ENCODE peak calls at places on chromosome 17, in five cellular contexts. J is K562, N is HepG2, O is GM12878, C is SK-N-SH. P is an unnamed sample.

GRCh38 chr17:33602981-33603380 is 309.9 kb upstream of the ASIC2 start:
- DNase-seq in J (no peak), N (no peak), O (no peak), C (peak), P (no peak)

GRCh38 chr17:48791128-48792032 is 25.6 kb downstream of the TTLL6 start:
- DNase-seq in J (peak), N (peak), O (peak), C (peak), P (peak)

GRCh38 chr17:36089888-36090836 is at the start of gene CCL3:
- DNase-seq in J (no peak), N (no peak), O (peak), C (no peak), P (no peak)

GRCh38 chr17:56892333-56892732 is 21.5 kb downstream of the TRIM25 start:
- DNase-seq in J (no peak), N (no peak), O (no peak), C (no peak), P (no peak)

GRCh38 chr17:75872434-75873351 is 5.7 kb downstream of the TRIM47 start:
- DNase-seq in J (peak), N (peak), O (no peak), C (peak), P (peak)

GRCh38 chr17:76138234-76138895 is 2.7 kb downstream of the FOXJ1 start:
- DNase-seq in J (no peak), N (peak), O (no peak), C (peak), P (peak)

GRCh38 chr17:16953347-16953746 is 18.6 kb downstream of the TNFRSF13B start:
- DNase-seq in J (no peak), N (no peak), O (no peak), C (no peak), P (no peak)

GRCh38 chr17:70678889-70679288 is 509.6 kb downstream of the KCNJ2 start:
- DNase-seq in J (no peak), N (no peak), O (no peak), C (no peak), P (no peak)

GRCh38 chr17:80265205-80266068 is 4.8 kb downstream of the RNF213 start:
- DNase-seq in J (no peak), N (no peak), O (peak), C (no peak), P (no peak)

GRCh38 chr17:69314246-69315030 is 12.5 kb downstream of the ABCA5 start:
- DNase-seq in J (no peak), N (no peak), O (no peak), C (peak), P (no peak)

GRCh38 chr17:47708312-47708863 is 14.4 kb downstream of the TBKBP1 start:
- DNase-seq in J (no peak), N (no peak), O (no peak), C (no peak), P (no peak)

GRCh38 chr17:48579738-48580543 is 1.8 kb upstream of the HOXB4 start:
- DNase-seq in J (no peak), N (no peak), O (no peak), C (no peak), P (no peak)

GRCh38 chr17:42193216-42194132 is 820 bp downstream of the GHDC start:
- DNase-seq in J (no peak), N (no peak), O (no peak), C (no peak), P (no peak)

GRCh38 chr17:9937901-9938300 is 32.8 kb upstream of the RCVRN start:
- DNase-seq in J (no peak), N (no peak), O (no peak), C (no peak), P (no peak)

GRCh38 chr17:40937384-40937819 is at the start of gene KRT23:
- DNase-seq in J (no peak), N (no peak), O (no peak), C (no peak), P (no peak)

GRCh38 chr17:64626827-64627226 is 35.3 kb downstream of the SMURF2 start:
- DNase-seq in J (no peak), N (no peak), O (no peak), C (no peak), P (no peak)

GRCh38 chr17:5780476-5780875 is 196.2 kb upstream of the NLRP1 start:
- DNase-seq in J (peak), N (no peak), O (no peak), C (no peak), P (no peak)

GRCh38 chr17:5378566-5379207 is 40.8 kb downstream of the NUP88 start:
- DNase-seq in J (no peak), N (no peak), O (no peak), C (no peak), P (no peak)

GRCh38 chr17:7446669-7447068 is 1.8 kb downstream of the CHRNB1 start:
- DNase-seq in J (no peak), N (no peak), O (no peak), C (no peak), P (no peak)

GRCh38 chr17:2111691-2112090 is 56.8 kb downstream of the HIC1 start:
- DNase-seq in J (no peak), N (no peak), O (no peak), C (no peak), P (no peak)

GRCh38 chr17:17508019-17508535 is 11.9 kb upstream of the RASD1 start:
- DNase-seq in J (no peak), N (no peak), O (no peak), C (no peak), P (no peak)

GRCh38 chr17:18261146-18261515 is 669 bp downstream of the MIEF2 start:
- DNase-seq in J (peak), N (peak), O (no peak), C (peak), P (peak)

GRCh38 chr17:42845918-42846593 is 1.7 kb downstream of the AOC2 start:
- DNase-seq in J (no peak), N (no peak), O (no peak), C (no peak), P (no peak)

GRCh38 chr17:43559161-43559816 is 13.1 kb upstream of the ETV4 start:
- DNase-seq in J (no peak), N (peak), O (no peak), C (no peak), P (no peak)

GRCh38 chr17:7374353-7374752 is 6.5 kb upstream of the TNK1 start:
- DNase-seq in J (no peak), N (no peak), O (no peak), C (no peak), P (no peak)

GRCh38 chr17:82083533-82084359 is 14.3 kb downstream of the FASN start:
- DNase-seq in J (no peak), N (no peak), O (no peak), C (no peak), P (no peak)

DNA sequence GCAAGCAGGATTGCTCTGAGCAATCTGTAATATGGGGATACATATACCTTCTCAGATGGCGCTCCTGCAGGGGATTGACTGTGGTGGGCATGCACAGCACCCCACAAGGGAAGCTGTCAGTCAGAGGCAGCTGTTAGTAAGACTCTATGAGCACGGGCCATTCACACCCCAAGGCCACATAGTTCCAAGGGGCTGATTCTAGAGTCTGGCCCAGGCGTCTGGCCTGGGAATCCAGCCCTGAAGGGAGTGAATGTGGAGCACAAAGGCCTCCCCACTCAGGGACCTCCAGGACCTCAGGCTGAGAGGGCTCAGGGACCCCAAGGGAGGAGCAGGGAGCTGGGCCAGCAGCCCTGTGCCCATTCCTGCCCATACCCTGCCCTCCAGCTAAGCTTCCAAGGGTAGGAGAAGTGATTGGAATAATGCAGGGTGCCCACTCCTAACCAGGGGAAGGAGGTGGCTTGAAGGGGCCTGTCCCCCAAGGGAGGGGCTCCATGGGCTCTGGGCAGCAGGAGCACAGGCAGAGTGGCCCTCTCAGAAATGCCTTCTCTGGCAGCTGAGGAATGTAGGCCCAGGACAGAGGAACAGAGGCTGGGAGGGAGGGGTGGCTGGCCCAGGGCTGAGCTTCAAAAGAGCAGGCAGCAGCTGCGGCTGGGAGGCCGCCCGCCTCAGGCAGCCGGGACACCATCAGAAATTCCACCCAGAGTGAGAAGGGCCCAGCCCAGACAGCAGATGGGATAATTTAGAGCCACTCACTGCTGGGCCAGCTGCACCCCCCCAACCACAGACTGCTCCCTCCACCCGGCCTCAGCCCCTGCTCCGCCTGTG is 48.9 kb upstream of the MRPS23 start:
- DNase-seq in J (no peak), N (peak), O (no peak), C (peak), P (no peak)
- TF ChIP-seq SMC3 in J (no peak), N (no peak), O (no peak), C (no peak), P (no peak)

DNA sequence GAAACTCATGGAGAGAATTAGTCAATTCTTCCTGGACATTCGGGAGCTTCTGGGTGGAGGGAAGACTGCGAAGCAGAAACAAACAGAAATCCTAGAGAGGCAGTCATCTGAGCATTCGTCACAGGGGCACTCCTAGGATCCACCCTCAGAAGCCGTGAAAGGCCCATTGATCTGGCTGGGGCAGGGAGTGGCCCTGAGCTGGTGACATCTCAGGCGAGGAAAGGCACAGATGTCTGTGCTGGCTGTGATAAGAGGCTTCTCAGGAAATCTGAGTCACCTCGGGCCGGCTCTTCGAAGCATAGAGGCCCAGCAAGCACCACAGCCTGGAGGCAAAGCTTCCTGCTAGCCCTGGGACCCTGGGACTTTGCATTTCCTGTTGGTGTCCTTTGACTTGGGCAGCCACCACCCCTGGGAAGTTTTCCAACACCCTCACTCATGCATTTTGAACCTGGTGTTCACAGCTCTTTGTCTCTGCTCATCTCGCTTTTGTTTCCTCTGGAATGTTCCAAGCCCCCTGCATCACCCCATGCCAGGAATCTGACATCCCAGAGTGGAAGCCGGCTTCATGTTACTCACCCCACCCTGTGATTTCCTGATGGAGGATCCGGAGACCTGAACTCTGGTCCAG is 23.3 kb upstream of the CDRT4 start:
- DNase-seq in J (peak), N (no peak), O (no peak), C (no peak), P (no peak)
- TF ChIP-seq CHD2 in J (no peak), N (no peak), O (no peak), C (no peak), P (no peak)

GRCh38 chr17:32264140-32264799 is 1.4 kb upstream of the RHBDL3 start:
- DNase-seq in J (no peak), N (no peak), O (no peak), C (no peak), P (peak)

GRCh38 chr17:32265192-32265895 is at the start of gene RHBDL3:
- DNase-seq in J (peak), N (no peak), O (no peak), C (peak), P (peak)

GRCh38 chr17:32265896-32266388 is 310 bp downstream of the RHBDL3 start:
- DNase-seq in J (no peak), N (no peak), O (no peak), C (no peak), P (no peak)

GRCh38 chr17:32266389-32267269 is 997 bp downstream of the RHBDL3 start:
- DNase-seq in J (peak), N (no peak), O (no peak), C (peak), P (no peak)

GRCh38 chr17:32264823-32265191 is 825 bp upstream of the RHBDL3 start:
- DNase-seq in J (no peak), N (no peak), O (no peak), C (no peak), P (no peak)
- TF ChIP-seq SMC3 in J (no peak), N (no peak), O (no peak), C (no peak), P (no peak)

GRCh38 chr17:44881145-44881544 is 18.1 kb downstream of the EFTUD2 start:
- DNase-seq in J (no peak), N (no peak), O (no peak), C (no peak), P (no peak)
- TF ChIP-seq CHD2 in J (no peak), N (no peak), O (no peak), C (no peak), P (no peak)

GRCh38 chr17:37225458-37225857 is 150.3 kb upstream of the C17orf78 start:
- DNase-seq in J (no peak), N (no peak), O (no peak), C (no peak), P (no peak)

GRCh38 chr17:37219876-37220608 is 155.7 kb upstream of the C17orf78 start:
- DNase-seq in J (no peak), N (no peak), O (no peak), C (no peak), P (no peak)

GRCh38 chr17:37218849-37219248 is 156.9 kb upstream of the C17orf78 start:
- DNase-seq in J (no peak), N (no peak), O (no peak), C (no peak), P (no peak)

GRCh38 chr17:37221865-37222264 is 153.9 kb upstream of the C17orf78 start:
- DNase-seq in J (no peak), N (no peak), O (no peak), C (no peak), P (no peak)

GRCh38 chr17:37220609-37220953 is 155.2 kb upstream of the C17orf78 start:
- DNase-seq in J (no peak), N (no peak), O (no peak), C (peak), P (no peak)
- TF ChIP-seq SMC3 in J (no peak), N (no peak), O (peak), C (peak), P (peak)

GRCh38 chr17:73444021-73444420 is 132.2 kb upstream of the CDC42EP4 start:
- DNase-seq in J (no peak), N (no peak), O (no peak), C (no peak), P (no peak)
- TF ChIP-seq CHD2 in J (no peak), N (no peak), O (no peak), C (no peak), P (no peak)

GRCh38 chr17:59160203-59161025 is 4.9 kb downstream of the PRR11 start:
- DNase-seq in J (no peak), N (no peak), O (no peak), C (no peak), P (no peak)
- TF ChIP-seq SMC3 in J (no peak), N (no peak), O (no peak), C (no peak), P (no peak)

P was measured in A549.